ENCODE peak calls at places on chromosomes 12 and 14, in ten cellular contexts. One of them, this sample, is unnamed.

GRCh38 chr12:109421355-109422087 is 55.6 kb downstream of the KCTD10 start:
- DNase-seq in GM04504: no peak
- DNase-seq in lower leg skin: no peak
- DNase-seq in cortex of kidney: no peak
- DNase-seq in M059J: no peak
- DNase-seq in tibial artery: no peak
- DNase-seq in fibroblast of the aortic adventitia: peak; percentile 15
- DNase-seq in psoas muscle: no peak
- DNase-seq in EL: peak; percentile 34
- DNase-seq in Caco-2: no peak
- DNase-seq in this sample: no peak

GRCh38 chr12:70359458-70360197 is 6.5 kb upstream of the KCNMB4 start:
- DNase-seq in GM04504: no peak
- DNase-seq in lower leg skin: no peak
- DNase-seq in cortex of kidney: no peak
- DNase-seq in M059J: no peak
- DNase-seq in tibial artery: no peak
- DNase-seq in fibroblast of the aortic adventitia: no peak
- DNase-seq in psoas muscle: no peak
- DNase-seq in EL: no peak
- DNase-seq in Caco-2: no peak
- DNase-seq in this sample: no peak

GRCh38 chr14:89572566-89573398 is 155.7 kb upstream of the FOXN3 start:
- DNase-seq in GM04504: no peak
- DNase-seq in lower leg skin: no peak
- DNase-seq in cortex of kidney: no peak
- DNase-seq in M059J: no peak
- DNase-seq in tibial artery: no peak
- DNase-seq in fibroblast of the aortic adventitia: no peak
- DNase-seq in psoas muscle: peak; percentile 61
- DNase-seq in EL: no peak
- DNase-seq in Caco-2: no peak
- DNase-seq in this sample: no peak

GRCh38 chr12:33828326-33828725 is 194.0 kb upstream of the ALG10 start:
- DNase-seq in GM04504: no peak
- DNase-seq in lower leg skin: no peak
- DNase-seq in cortex of kidney: no peak
- DNase-seq in M059J: peak; percentile 84
- DNase-seq in tibial artery: no peak
- DNase-seq in fibroblast of the aortic adventitia: no peak
- DNase-seq in psoas muscle: no peak
- DNase-seq in EL: no peak
- DNase-seq in Caco-2: no peak
- DNase-seq in this sample: no peak

GRCh38 chr12:83904175-83904574 is 1008.4 kb downstream of the SLC6A15 start:
- DNase-seq in GM04504: no peak
- DNase-seq in lower leg skin: no peak
- DNase-seq in cortex of kidney: no peak
- DNase-seq in M059J: no peak
- DNase-seq in tibial artery: no peak
- DNase-seq in fibroblast of the aortic adventitia: no peak
- DNase-seq in psoas muscle: no peak
- DNase-seq in EL: no peak
- DNase-seq in Caco-2: no peak
- DNase-seq in this sample: no peak

GRCh38 chr12:78062781-78063180 is 232.1 kb downstream of the NAV3 start:
- DNase-seq in GM04504: peak; percentile 29
- DNase-seq in lower leg skin: no peak
- DNase-seq in cortex of kidney: no peak
- DNase-seq in M059J: peak; percentile 69
- DNase-seq in tibial artery: no peak
- DNase-seq in fibroblast of the aortic adventitia: peak; percentile 89
- DNase-seq in psoas muscle: no peak
- DNase-seq in EL: peak; percentile 62
- DNase-seq in Caco-2: no peak
- DNase-seq in this sample: no peak

GRCh38 chr14:81127785-81128184 is 93.0 kb downstream of the GTF2A1 start:
- DNase-seq in GM04504: no peak
- DNase-seq in lower leg skin: no peak
- DNase-seq in cortex of kidney: no peak
- DNase-seq in M059J: peak; percentile 4
- DNase-seq in tibial artery: no peak
- DNase-seq in fibroblast of the aortic adventitia: peak; percentile 18
- DNase-seq in psoas muscle: no peak
- DNase-seq in EL: no peak
- DNase-seq in Caco-2: no peak
- DNase-seq in this sample: no peak

GRCh38 chr12:124605869-124606774 is 38.7 kb upstream of the NCOR2 start:
- DNase-seq in GM04504: no peak
- DNase-seq in lower leg skin: no peak
- DNase-seq in cortex of kidney: no peak
- DNase-seq in M059J: no peak
- DNase-seq in tibial artery: no peak
- DNase-seq in fibroblast of the aortic adventitia: no peak
- DNase-seq in psoas muscle: no peak
- DNase-seq in EL: no peak
- DNase-seq in Caco-2: no peak
- DNase-seq in this sample: no peak

GRCh38 chr12:24421759-24422158 is 472.3 kb upstream of the SOX5 start:
- DNase-seq in GM04504: no peak
- DNase-seq in lower leg skin: no peak
- DNase-seq in cortex of kidney: no peak
- DNase-seq in M059J: no peak
- DNase-seq in tibial artery: no peak
- DNase-seq in fibroblast of the aortic adventitia: no peak
- DNase-seq in psoas muscle: no peak
- DNase-seq in EL: no peak
- DNase-seq in Caco-2: no peak
- DNase-seq in this sample: no peak

GRCh38 chr12:6472491-6472890 is 2.0 kb upstream of the VAMP1 start:
- DNase-seq in GM04504: no peak
- DNase-seq in lower leg skin: no peak
- DNase-seq in cortex of kidney: no peak
- DNase-seq in M059J: no peak
- DNase-seq in tibial artery: no peak
- DNase-seq in fibroblast of the aortic adventitia: no peak
- DNase-seq in psoas muscle: no peak
- DNase-seq in EL: no peak
- DNase-seq in Caco-2: no peak
- DNase-seq in this sample: no peak

GRCh38 chr12:72872986-72873385 is 600.8 kb downstream of the TRHDE start:
- DNase-seq in GM04504: no peak
- DNase-seq in lower leg skin: no peak
- DNase-seq in cortex of kidney: no peak
- DNase-seq in M059J: no peak
- DNase-seq in tibial artery: no peak
- DNase-seq in fibroblast of the aortic adventitia: no peak
- DNase-seq in psoas muscle: no peak
- DNase-seq in EL: no peak
- DNase-seq in Caco-2: no peak
- DNase-seq in this sample: no peak

GRCh38 chr12:107912421-107913004 is 138.0 kb downstream of the ASCL4 start:
- DNase-seq in GM04504: no peak
- DNase-seq in lower leg skin: peak; percentile 42
- DNase-seq in cortex of kidney: no peak
- DNase-seq in M059J: peak; percentile 43
- DNase-seq in tibial artery: no peak
- DNase-seq in fibroblast of the aortic adventitia: no peak
- DNase-seq in psoas muscle: peak; percentile 56
- DNase-seq in EL: peak; percentile 30
- DNase-seq in Caco-2: peak; percentile 35
- DNase-seq in this sample: peak; percentile 18

GRCh38 chr12:68406134-68406576 is 74.0 kb upstream of the MDM1 start:
- DNase-seq in GM04504: peak; percentile 88
- DNase-seq in lower leg skin: peak; percentile 90
- DNase-seq in cortex of kidney: no peak
- DNase-seq in M059J: peak; percentile 83
- DNase-seq in tibial artery: peak; percentile 96
- DNase-seq in fibroblast of the aortic adventitia: peak; percentile 94
- DNase-seq in psoas muscle: peak; percentile 97
- DNase-seq in EL: peak; percentile 79
- DNase-seq in Caco-2: peak; percentile 41
- DNase-seq in this sample: peak; percentile 85

GRCh38 chr14:20680363-20680762 is 4.0 kb upstream of the RNASE4 start:
- DNase-seq in GM04504: no peak
- DNase-seq in lower leg skin: no peak
- DNase-seq in cortex of kidney: no peak
- DNase-seq in M059J: no peak
- DNase-seq in tibial artery: no peak
- DNase-seq in fibroblast of the aortic adventitia: no peak
- DNase-seq in psoas muscle: no peak
- DNase-seq in EL: no peak
- DNase-seq in Caco-2: no peak
- DNase-seq in this sample: no peak

GRCh38 chr14:91545204-91545603 is 35.1 kb upstream of the PPP4R3A start:
- DNase-seq in GM04504: no peak
- DNase-seq in lower leg skin: no peak
- DNase-seq in cortex of kidney: no peak
- DNase-seq in M059J: no peak
- DNase-seq in tibial artery: no peak
- DNase-seq in fibroblast of the aortic adventitia: no peak
- DNase-seq in psoas muscle: no peak
- DNase-seq in EL: no peak
- DNase-seq in Caco-2: no peak
- DNase-seq in this sample: no peak

GRCh38 chr14:95232894-95233584 is 75.7 kb upstream of the DICER1 start:
- DNase-seq in GM04504: no peak
- DNase-seq in lower leg skin: no peak
- DNase-seq in cortex of kidney: no peak
- DNase-seq in M059J: no peak
- DNase-seq in tibial artery: no peak
- DNase-seq in fibroblast of the aortic adventitia: no peak
- DNase-seq in psoas muscle: no peak
- DNase-seq in EL: no peak
- DNase-seq in Caco-2: no peak
- DNase-seq in this sample: no peak

GRCh38 chr12:6263931-6264330 is 46.6 kb upstream of the PLEKHG6 start:
- DNase-seq in GM04504: no peak
- DNase-seq in lower leg skin: no peak
- DNase-seq in cortex of kidney: no peak
- DNase-seq in M059J: no peak
- DNase-seq in tibial artery: no peak
- DNase-seq in fibroblast of the aortic adventitia: no peak
- DNase-seq in psoas muscle: no peak
- DNase-seq in EL: no peak
- DNase-seq in Caco-2: no peak
- DNase-seq in this sample: no peak

GRCh38 chr12:1500095-1500801 is 94.1 kb downstream of the FBXL14 start:
- DNase-seq in GM04504: peak; percentile 89
- DNase-seq in lower leg skin: no peak
- DNase-seq in cortex of kidney: no peak
- DNase-seq in M059J: peak; percentile 58
- DNase-seq in tibial artery: no peak
- DNase-seq in fibroblast of the aortic adventitia: peak; percentile 60
- DNase-seq in psoas muscle: peak; percentile 82
- DNase-seq in EL: peak; percentile 69
- DNase-seq in Caco-2: no peak
- DNase-seq in this sample: no peak

GRCh38 chr14:80003138-80003537 is 208.2 kb downstream of the DIO2 start:
- DNase-seq in GM04504: no peak
- DNase-seq in lower leg skin: no peak
- DNase-seq in cortex of kidney: no peak
- DNase-seq in M059J: peak; percentile 29
- DNase-seq in tibial artery: no peak
- DNase-seq in fibroblast of the aortic adventitia: no peak
- DNase-seq in psoas muscle: no peak
- DNase-seq in EL: peak; percentile 68
- DNase-seq in Caco-2: peak; percentile 25
- DNase-seq in this sample: no peak